ENCODE peak calls at places on chromosomes 3 and 15, in five cellular contexts. One of them, this sample, is unnamed.

GRCh38 chr3:178618197-178618596 is 82.0 kb downstream of the KCNMB2 start:
- DNase-seq in NCI-H69: peak
- DNase-seq in HuH-7: no peak
- DNase-seq in cardiac fibroblast: peak
- DNase-seq in endodermal cell: no peak
- DNase-seq in this sample: no peak

GRCh38 chr15:101042320-101042719 is 123.2 kb downstream of the LRRK1 start:
- DNase-seq in NCI-H69: no peak
- DNase-seq in HuH-7: no peak
- DNase-seq in cardiac fibroblast: no peak
- DNase-seq in endodermal cell: peak
- DNase-seq in this sample: no peak

GRCh38 chr3:172246107-172246870 is 202.0 kb downstream of the GHSR start:
- DNase-seq in NCI-H69: no peak
- DNase-seq in HuH-7: no peak
- DNase-seq in cardiac fibroblast: no peak
- DNase-seq in endodermal cell: no peak
- DNase-seq in this sample: peak

GRCh38 chr3:197181751-197182150 is 116.7 kb downstream of the DLG1 start:
- DNase-seq in NCI-H69: no peak
- DNase-seq in HuH-7: peak
- DNase-seq in cardiac fibroblast: peak
- DNase-seq in endodermal cell: no peak
- DNase-seq in this sample: no peak

GRCh38 chr3:180040966-180041365 is 4.2 kb upstream of the PEX5L start:
- DNase-seq in NCI-H69: no peak
- DNase-seq in HuH-7: no peak
- DNase-seq in cardiac fibroblast: no peak
- DNase-seq in endodermal cell: no peak
- DNase-seq in this sample: no peak

GRCh38 chr3:11622846-11623550 is 20.7 kb downstream of the VGLL4 start:
- DNase-seq in NCI-H69: no peak
- DNase-seq in HuH-7: peak
- DNase-seq in cardiac fibroblast: no peak
- DNase-seq in endodermal cell: no peak
- DNase-seq in this sample: no peak

GRCh38 chr3:42749025-42749752 is 23.9 kb downstream of the CCDC13 start:
- DNase-seq in NCI-H69: peak
- DNase-seq in HuH-7: no peak
- DNase-seq in cardiac fibroblast: no peak
- DNase-seq in endodermal cell: peak
- DNase-seq in this sample: no peak

GRCh38 chr3:31925271-31925630 is 55.8 kb downstream of the OSBPL10 start:
- DNase-seq in NCI-H69: no peak
- DNase-seq in HuH-7: no peak
- DNase-seq in cardiac fibroblast: no peak
- DNase-seq in endodermal cell: no peak
- DNase-seq in this sample: no peak

GRCh38 chr3:104987859-104988258 is 378.9 kb upstream of the ALCAM start:
- DNase-seq in NCI-H69: no peak
- DNase-seq in HuH-7: no peak
- DNase-seq in cardiac fibroblast: peak
- DNase-seq in endodermal cell: no peak
- DNase-seq in this sample: no peak

GRCh38 chr15:39593071-39594055 is 12.5 kb downstream of the THBS1 start:
- DNase-seq in NCI-H69: no peak
- DNase-seq in HuH-7: no peak
- DNase-seq in cardiac fibroblast: peak
- DNase-seq in endodermal cell: no peak
- DNase-seq in this sample: peak

GRCh38 chr3:150402217-150402616 is 5.9 kb upstream of the TSC22D2 start:
- DNase-seq in NCI-H69: no peak
- DNase-seq in HuH-7: no peak
- DNase-seq in cardiac fibroblast: no peak
- DNase-seq in endodermal cell: no peak
- DNase-seq in this sample: no peak

This sample was measured in pulmonary artery endothelial cell.